ENCODE peak calls at places on chromosomes 13 and 19, in seven cellular contexts. U is endodermal cell, M is ascending aorta, X is stomach, Q is K562, L is small intestine, P is kidney. F is an unnamed sample.

GRCh38 chr13:88031980-88032562 is 360.9 kb downstream of the SLITRK5 start:
- DNase-seq in M (no peak), U (no peak), P (no peak), X (no peak), Q (no peak), L (no peak), F (peak)

GRCh38 chr13:109759609-109760008 is 26.8 kb downstream of the IRS2 start:
- DNase-seq in U (no peak), X (no peak), P (no peak), L (no peak), M (no peak), Q (no peak), F (no peak)

GRCh38 chr19:10802479-10802878 is 33.5 kb downstream of the TMED1 start:
- DNase-seq in L (no peak), X (no peak), P (no peak), Q (no peak), M (no peak), U (no peak), F (no peak)

GRCh38 chr19:36837525-36837901 is 674 bp downstream of the ZNF790 start:
- DNase-seq in P (no peak), Q (no peak), L (no peak), X (no peak), M (no peak), U (no peak), F (no peak)

GRCh38 chr13:84894749-84895148 is 904.5 kb downstream of the SLITRK6 start:
- DNase-seq in M (no peak), X (no peak), Q (no peak), L (no peak), U (peak), P (peak), F (no peak)

GRCh38 chr19:4103073-4103418 is 20.9 kb downstream of the MAP2K2 start:
- DNase-seq in X (no peak), L (no peak), M (no peak), Q (peak), P (no peak), U (no peak), F (no peak)

GRCh38 chr13:27018882-27019281 is 152.7 kb downstream of the USP12 start:
- DNase-seq in M (no peak), Q (no peak), P (no peak), U (peak), L (no peak), X (no peak), F (no peak)

GRCh38 chr13:23969672-23970071 is 72.4 kb upstream of the C1QTNF9B start:
- DNase-seq in X (no peak), M (no peak), P (no peak), U (no peak), L (no peak), Q (no peak), F (no peak)

GRCh38 chr19:40251991-40252390 is 25.5 kb upstream of the CCNP start:
- DNase-seq in X (no peak), L (no peak), M (no peak), U (no peak), Q (no peak), P (peak), F (no peak)

GRCh38 chr13:23411220-23411619 is 22.3 kb downstream of the SACS start:
- DNase-seq in L (no peak), P (no peak), Q (no peak), M (no peak), X (no peak), U (no peak), F (no peak)

GRCh38 chr19:13078897-13079541 is 23.6 kb downstream of the LYL1 start:
- DNase-seq in X (peak), L (peak), P (no peak), Q (peak), U (peak), M (peak), F (no peak)

DNA sequence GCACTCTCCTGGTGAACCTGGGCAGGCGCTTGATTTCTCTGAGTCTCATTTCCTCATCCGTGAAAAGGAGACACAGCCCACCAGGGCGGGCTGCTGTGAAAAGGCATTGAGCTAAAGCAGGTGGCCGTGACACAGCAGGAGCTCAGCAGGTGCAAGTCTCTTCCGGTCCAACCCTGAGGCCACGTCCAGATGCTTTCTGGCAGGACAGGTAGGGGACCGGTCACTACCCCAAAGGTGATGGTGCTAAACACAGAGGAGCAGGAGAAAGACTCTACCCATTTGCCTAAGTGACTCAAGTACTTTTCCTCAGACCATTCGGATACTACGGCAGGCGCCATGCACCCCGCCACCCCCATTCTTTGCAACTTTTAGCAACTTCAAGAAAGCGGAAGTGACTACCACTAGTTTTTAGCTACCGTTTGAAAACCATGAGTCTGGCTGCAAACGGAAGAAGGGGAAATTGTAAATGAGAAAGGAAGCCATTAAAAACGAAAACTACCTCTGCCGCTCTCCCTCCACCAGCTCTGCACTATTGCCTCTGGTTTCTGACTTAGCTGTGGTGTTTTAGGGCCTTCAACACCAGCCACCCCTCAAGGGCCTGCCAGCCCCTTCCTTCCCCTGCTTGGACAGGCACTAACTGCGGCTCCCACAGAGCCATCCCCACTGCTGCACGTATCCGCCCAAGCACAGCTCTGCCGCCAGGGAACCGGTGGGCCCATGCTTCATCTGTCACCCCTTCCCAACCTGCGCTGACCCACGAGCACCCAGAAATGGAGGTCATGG is 4.8 kb downstream of the PPP6R1 start:
- DNase-seq in Q (no peak), M (no peak), L (peak), P (peak), X (peak), U (no peak), F (no peak)
- H3K27ac ChIP-seq in Q (peak), M (peak), L (peak), P (peak), X (peak), U (no peak), F (peak)

GRCh38 chr13:112983042-112983305 is 14.0 kb downstream of the MCF2L start:
- DNase-seq in X (no peak), M (no peak), P (no peak), L (no peak), Q (no peak), U (no peak), F (no peak)

GRCh38 chr13:112980441-112980840 is 11.4 kb downstream of the MCF2L start:
- DNase-seq in X (no peak), P (no peak), U (no peak), M (no peak), L (no peak), Q (no peak), F (no peak)

GRCh38 chr13:112979406-112979902 is 10.4 kb downstream of the MCF2L start:
- DNase-seq in M (no peak), U (no peak), P (no peak), X (no peak), Q (no peak), L (no peak), F (no peak)

GRCh38 chr13:112982281-112983041 is 13.4 kb downstream of the MCF2L start:
- DNase-seq in L (no peak), P (no peak), X (no peak), M (no peak), Q (no peak), U (no peak), F (no peak)

GRCh38 chr13:112981361-112981905 is 12.4 kb downstream of the MCF2L start:
- DNase-seq in X (no peak), P (no peak), L (no peak), Q (no peak), M (no peak), U (no peak), F (no peak)
- H3K27ac ChIP-seq in X (peak), P (no peak), L (no peak), Q (no peak), M (no peak), U (no peak), F (no peak)

DNA sequence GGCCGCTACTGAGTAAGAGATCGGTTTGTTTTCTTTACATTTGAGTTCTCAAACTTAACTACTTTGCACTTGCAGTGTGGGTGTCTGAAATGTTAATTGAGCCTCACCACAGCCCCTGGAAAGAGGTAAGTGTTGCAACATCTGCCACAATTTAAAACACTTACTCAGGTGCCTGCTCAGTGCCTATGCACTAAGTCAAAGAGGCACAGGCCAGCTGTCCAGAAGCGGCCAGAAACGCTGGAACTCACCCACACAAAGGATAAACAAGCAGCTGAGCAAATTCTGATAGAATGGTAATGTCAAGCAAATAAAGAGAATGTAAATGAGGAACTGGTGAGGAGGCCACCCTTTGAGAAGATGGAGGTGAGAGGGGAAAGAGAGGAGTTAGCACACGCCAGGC is 67.8 kb upstream of the SERP2 start:
- DNase-seq in Q (no peak), L (no peak), M (peak), P (no peak), U (peak), X (peak), F (no peak)
- H3K27ac ChIP-seq in Q (no peak), L (peak), M (peak), P (peak), U (peak), X (peak), F (peak)

DNA sequence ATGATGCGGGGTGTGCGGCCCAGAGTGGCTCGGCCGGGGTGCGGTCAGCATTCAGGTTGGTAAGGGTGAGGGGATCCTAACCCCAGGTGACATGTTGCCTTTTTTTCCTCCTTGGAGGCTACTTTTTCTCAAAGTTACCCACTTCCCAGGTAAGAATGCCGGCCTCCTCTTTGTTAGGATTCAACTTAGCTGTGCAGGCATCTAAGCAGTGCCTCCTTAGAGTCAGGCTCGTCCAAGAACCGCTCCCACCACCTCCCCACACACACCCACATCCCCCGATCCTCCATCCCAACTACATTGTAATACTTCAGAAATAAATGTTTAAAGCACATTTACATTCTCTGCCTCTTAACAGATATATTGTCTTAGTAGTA is 733 bp upstream of the ENOX1 start:
- DNase-seq in L (no peak), M (no peak), Q (no peak), P (no peak), X (no peak), U (no peak), F (no peak)
- H3K27ac ChIP-seq in L (peak), M (no peak), Q (no peak), P (no peak), X (peak), U (no peak), F (no peak)

DNA sequence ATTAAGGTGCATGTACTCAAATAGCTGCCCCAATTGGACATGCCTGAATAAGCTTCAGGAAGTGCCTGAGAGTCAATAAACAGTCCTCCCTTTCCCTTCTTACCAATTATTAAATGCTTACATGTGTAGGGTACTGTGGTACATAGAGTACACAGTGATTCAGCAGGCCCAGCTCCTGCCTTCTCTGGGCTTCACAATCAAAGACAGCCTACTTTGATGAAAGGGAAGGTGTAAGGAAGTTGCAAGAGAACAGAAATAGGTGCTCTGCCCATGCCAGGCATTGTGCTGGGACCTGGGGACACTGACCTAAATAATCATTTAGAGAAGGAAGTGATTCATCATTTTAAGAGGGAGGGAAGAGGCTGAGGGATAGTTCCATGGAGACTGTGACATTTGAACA is 17.2 kb downstream of the FRY start:
- DNase-seq in Q (no peak), U (no peak), P (no peak), L (no peak), M (no peak), X (no peak), F (no peak)
- H3K27ac ChIP-seq in Q (no peak), U (no peak), P (no peak), L (no peak), M (no peak), X (no peak), F (no peak)